ENCODE peak calls at places on chromosomes 11 and 22, in four cellular contexts. I, E, C and Q are unnamed samples.
A peak's percentile ranks its signal among the peaks of the same experiment; 100 is the strongest.

GRCh38 chr22:49941507-49942316 is 18.9 kb upstream of the PIM3 start:
- DNase-seq in E (no peak), I (no peak), C (no peak), Q (no peak)

GRCh38 chr11:34204396-34205279 is 99.2 kb downstream of the NAT10 start:
- DNase-seq in C (peak; percentile 93), I (no peak), E (no peak), Q (peak; percentile 40)

GRCh38 chr11:95512177-95512576 is 277.4 kb downstream of the FAM76B start:
- DNase-seq in I (peak; percentile 66), C (no peak), E (no peak), Q (no peak)

GRCh38 chr11:11146830-11147229 is 206.2 kb downstream of the CSNK2A3 start:
- DNase-seq in E (no peak), C (no peak), I (no peak), Q (no peak)

GRCh38 chr11:74397531-74398243 is 546 bp downstream of the PGM2L1 start:
- DNase-seq in I (no peak), C (peak; percentile 86), E (peak; percentile 74), Q (no peak)

GRCh38 chr11:68932933-68933577 is 29.4 kb downstream of the IGHMBP2 start:
- DNase-seq in E (no peak), I (no peak), C (no peak), Q (no peak)

GRCh38 chr11:65611758-65612603 is 2.0 kb downstream of the MAP3K11 start:
- DNase-seq in E (no peak), I (no peak), C (no peak), Q (no peak)

GRCh38 chr22:23240639-23241389 is 60.5 kb downstream of the BCR start:
- DNase-seq in I (no peak), C (peak; percentile 7), E (no peak), Q (no peak)

GRCh38 chr11:126277780-126278179 is 5.1 kb upstream of the TIRAP start:
- DNase-seq in E (no peak), C (no peak), I (no peak), Q (no peak)

GRCh38 chr11:118175031-118175531 is 1.4 kb downstream of the SCN2B start:
- DNase-seq in E (no peak), I (no peak), C (no peak), Q (peak; percentile 31)

GRCh38 chr11:31875861-31876625 is 64.9 kb upstream of the PAX6 start:
- DNase-seq in E (no peak), I (no peak), C (no peak), Q (no peak)

GRCh38 chr11:85589373-85589772 is 37.8 kb downstream of the DLG2 start:
- DNase-seq in C (no peak), I (no peak), E (no peak), Q (no peak)

GRCh38 chr11:2703487-2704141 is 3.8 kb upstream of the KCNQ1OT1 start:
- DNase-seq in E (no peak), I (no peak), C (no peak), Q (no peak)

GRCh38 chr11:62508336-62509058 is 38.1 kb downstream of the AHNAK start:
- DNase-seq in C (peak; percentile 89), I (peak; percentile 76), E (peak; percentile 86), Q (peak; percentile 32)

GRCh38 chr22:45413368-45414211 is at the start of the genes RIBC2 and SMC1B:
- DNase-seq in I (peak; percentile 62), C (peak; percentile 82), E (peak; percentile 88), Q (peak; percentile 48)

GRCh38 chr22:42316988-42317387 is 46.5 kb upstream of the TCF20 start:
- DNase-seq in C (no peak), I (no peak), E (peak; percentile 75), Q (no peak)

GRCh38 chr22:36730176-36730858 is 26.8 kb upstream of the CACNG2 start:
- DNase-seq in I (no peak), E (peak; percentile 57), C (no peak), Q (no peak)

GRCh38 chr11:108916290-108916689 is 251.4 kb downstream of the DDX10 start:
- DNase-seq in E (no peak), I (no peak), C (no peak), Q (no peak)

GRCh38 chr11:58592760-58593472 is 14.1 kb downstream of the ZFP91 start:
- DNase-seq in E (no peak), I (no peak), C (no peak), Q (no peak)

GRCh38 chr22:39820266-39820665 is 73.3 kb downstream of the ENTHD1 start:
- DNase-seq in C (peak; percentile 11), I (peak; percentile 31), E (no peak), Q (peak; percentile 75)

GRCh38 chr11:46332568-46333128 is 14.6 kb upstream of the DGKZ start:
- DNase-seq in E (no peak), C (no peak), I (no peak), Q (no peak)

GRCh38 chr22:44112191-44112590 is 68.5 kb upstream of the PARVG start:
- DNase-seq in E (peak; percentile 25), C (no peak), I (no peak), Q (no peak)

GRCh38 chr22:39917776-39918493 is 17.1 kb downstream of the GRAP2 start:
- DNase-seq in E (no peak), I (no peak), C (no peak), Q (no peak)

GRCh38 chr11:34531663-34532062 is 18.1 kb upstream of the ELF5 start:
- DNase-seq in I (no peak), C (no peak), E (no peak), Q (no peak)

GRCh38 chr22:18071968-18072310 is 5.9 kb upstream of the PEX26 start:
- DNase-seq in E (peak; percentile 10), C (no peak), I (no peak), Q (no peak)

GRCh38 chr22:35425971-35426800 is 26.2 kb downstream of the MCM5 start:
- DNase-seq in I (no peak), C (no peak), E (no peak), Q (peak; percentile 5)

GRCh38 chr11:701741-702513 is 4.1 kb upstream of the EPS8L2 start:
- DNase-seq in I (no peak), C (no peak), E (no peak), Q (no peak)

GRCh38 chr11:59197990-59198389 is 14.7 kb downstream of the MPEG1 start:
- DNase-seq in I (peak; percentile 86), C (no peak), E (peak; percentile 91), Q (peak; percentile 59)

GRCh38 chr11:64409707-64410395 is 50.9 kb downstream of the RPS6KA4 start:
- DNase-seq in E (no peak), I (no peak), C (no peak), Q (no peak)

GRCh38 chr22:32591620-32592019 is 117.0 kb downstream of the FBXO7 start:
- DNase-seq in I (no peak), C (no peak), E (no peak), Q (peak; percentile 60)

GRCh38 chr11:2716376-2717095 is 16.7 kb upstream of the KCNQ1OT1 start:
- DNase-seq in I (no peak), E (no peak), C (no peak), Q (no peak)

GRCh38 chr11:108592591-108593213 is 866 bp downstream of the EXPH5 start:
- DNase-seq in E (peak; percentile 80), C (no peak), I (peak; percentile 14), Q (no peak)

GRCh38 chr11:66904055-66904454 is 47.2 kb downstream of the LRFN4 start:
- DNase-seq in C (peak; percentile 76), E (no peak), I (no peak), Q (no peak)

GRCh38 chr11:119912214-119912613 is 183.2 kb upstream of the NECTIN1 start:
- DNase-seq in C (no peak), I (no peak), E (no peak), Q (no peak)

GRCh38 chr11:14190992-14191773 is 167.8 kb downstream of the RRAS2 start:
- DNase-seq in C (no peak), I (no peak), E (no peak), Q (no peak)

GRCh38 chr11:126948563-126948962 is 52.0 kb downstream of the KIRREL3 start:
- DNase-seq in C (no peak), I (no peak), E (no peak), Q (no peak)

GRCh38 chr11:133830931-133831907 is 14.1 kb downstream of the SPATA19 start:
- DNase-seq in I (no peak), C (no peak), E (no peak), Q (no peak)
- TF ChIP-seq CTCF in I (no peak), C (no peak), E (peak; percentile 12), Q (no peak)

DNA sequence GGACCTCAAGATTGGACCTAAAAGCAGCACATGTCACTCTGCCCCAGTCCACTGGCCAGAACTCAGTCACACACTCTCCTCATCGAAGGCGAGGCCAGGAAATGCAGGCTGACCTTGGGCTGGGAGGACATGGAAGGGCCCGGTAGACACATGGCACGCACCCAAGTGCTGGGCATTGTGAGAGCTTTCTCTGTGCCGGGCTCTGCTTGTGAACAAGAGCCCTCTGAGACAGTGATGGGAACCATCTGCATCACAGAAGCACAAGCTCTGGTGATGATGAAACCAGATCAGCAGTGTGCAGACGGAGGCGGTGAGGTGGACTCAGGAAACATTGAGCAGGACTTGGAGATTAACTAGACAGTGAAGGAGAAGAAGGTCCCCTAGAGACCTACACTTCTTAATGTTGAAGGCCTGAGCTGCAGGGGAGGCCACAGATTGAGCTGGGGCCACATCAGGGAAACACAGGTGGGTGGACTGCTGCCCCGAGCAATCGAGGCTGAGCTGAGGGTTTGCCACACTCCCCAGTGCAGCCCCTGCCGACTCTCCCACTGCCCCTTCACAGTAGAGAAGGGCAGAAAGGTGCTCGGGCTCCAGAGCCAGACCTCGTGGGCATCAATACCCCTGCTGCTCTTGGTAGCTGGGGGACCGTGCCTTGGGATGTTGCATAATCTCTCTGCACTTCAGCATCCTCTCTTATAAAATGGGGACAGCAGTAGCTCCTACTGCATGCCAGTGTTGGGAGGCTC is 1460.5 kb downstream of the TBC1D22A start:
- DNase-seq in I (no peak), C (no peak), E (no peak), Q (no peak)
- TF ChIP-seq CTCF in I (no peak), C (no peak), E (no peak), Q (no peak)

GRCh38 chr22:27329471-27329870 is 472.1 kb downstream of the MN1 start:
- DNase-seq in C (no peak), I (no peak), E (no peak), Q (no peak)

GRCh38 chr22:27327981-27328721 is 473.4 kb downstream of the MN1 start:
- DNase-seq in I (no peak), C (no peak), E (no peak), Q (no peak)

GRCh38 chr22:27335102-27335660 is 466.4 kb downstream of the MN1 start:
- DNase-seq in I (no peak), C (no peak), E (no peak), Q (no peak)

GRCh38 chr22:27329966-27330645 is 471.4 kb downstream of the MN1 start:
- DNase-seq in I (no peak), C (no peak), E (no peak), Q (no peak)

DNA sequence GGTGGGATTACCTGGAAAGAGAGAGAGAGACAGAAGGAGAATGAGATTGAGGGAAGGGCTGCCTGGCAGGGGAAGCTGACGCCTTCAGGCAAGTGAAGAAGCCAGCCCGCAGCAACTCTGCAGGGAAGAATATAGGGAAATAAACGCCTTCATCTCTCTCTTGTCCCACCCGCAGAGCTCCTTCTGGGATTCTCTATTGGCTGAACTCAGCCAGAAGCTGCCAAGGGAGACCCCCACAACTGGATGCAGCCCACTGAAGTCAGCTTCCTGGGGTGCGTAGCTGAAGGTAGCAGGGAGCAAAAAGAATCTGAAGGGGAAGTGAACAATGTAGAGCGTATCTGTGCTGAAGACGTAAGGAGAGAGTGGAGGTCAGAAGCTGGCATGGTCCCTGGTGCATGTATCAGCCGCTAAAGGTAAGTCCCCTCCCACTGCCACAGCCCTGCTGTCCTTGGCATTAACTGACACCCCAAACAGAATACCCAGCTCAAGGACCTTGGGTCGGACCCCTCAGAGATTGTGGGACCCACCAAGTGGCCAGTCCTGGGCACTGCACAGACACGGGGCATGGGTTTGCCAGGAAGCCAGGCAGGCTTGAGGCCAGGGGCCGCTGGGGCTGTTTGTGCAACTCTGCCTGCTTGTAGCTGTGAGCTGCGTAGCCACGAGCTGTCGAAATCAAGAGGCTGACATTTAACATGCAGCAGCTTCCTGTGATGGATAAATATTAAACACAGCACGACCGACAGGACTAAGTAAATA is 469.9 kb downstream of the MN1 start:
- DNase-seq in E (peak; percentile 84), I (peak; percentile 58), C (peak; percentile 43), Q (no peak)
- TF ChIP-seq CTCF in E (peak; percentile 57), I (no peak), C (peak; percentile 30), Q (no peak)

GRCh38 chr11:101288392-101288791 is 158.8 kb upstream of the PGR start:
- DNase-seq in I (no peak), C (no peak), E (no peak), Q (no peak)
- TF ChIP-seq CTCF in I (no peak), C (no peak), E (no peak), Q (no peak)